ENCODE peak calls at places on chromosomes 7 and 10, in ten cellular contexts. F is SHP77 treated with DMSO at 0.1 percent for 48 hours; N is hypothalamus; L is activated CD8-positive, alpha-beta T cell treated with anti-CD3 and anti-CD28 coated beads for 36 hours; T is NCI-H1105; D is left lung; U is GM20000; M is left colon; Z is anterior cingulate cortex; G is M059J. Y is an unnamed sample.

GRCh38 chr10:124093076-124093773 is at the start of gene CHST15:
- DNase-seq in F (no peak), N (no peak), L (peak), T (peak), D (peak), U (peak), M (no peak), Z (no peak), G (peak), Y (peak)

GRCh38 chr10:34157501-34157900 is 657.6 kb downstream of the PARD3 start:
- DNase-seq in F (no peak), N (no peak), L (no peak), T (no peak), D (no peak), U (no peak), M (no peak), Z (no peak), G (no peak), Y (no peak)

GRCh38 chr10:114726820-114727271 is 68.8 kb upstream of the ABLIM1 start:
- DNase-seq in F (no peak), N (no peak), L (no peak), T (no peak), D (no peak), U (no peak), M (no peak), Z (no peak), G (peak), Y (no peak)

GRCh38 chr7:121872831-121873764 is at the start of gene PTPRZ1:
- DNase-seq in F (no peak), N (no peak), L (no peak), T (peak), D (peak), U (peak), M (no peak), Z (peak), G (peak), Y (peak)

GRCh38 chr7:97004237-97004930 is 969 bp upstream of the DLX6 start:
- DNase-seq in F (no peak), N (no peak), L (no peak), T (peak), D (no peak), U (no peak), M (no peak), Z (no peak), G (peak), Y (no peak)

GRCh38 chr10:127310389-127310788 is 114.0 kb upstream of the INSYN2A start:
- DNase-seq in F (no peak), N (no peak), L (no peak), T (no peak), D (no peak), U (no peak), M (no peak), Z (no peak), G (no peak), Y (no peak)

GRCh38 chr7:68699090-68699711 is 899.1 kb upstream of the AUTS2 start:
- DNase-seq in F (no peak), N (no peak), L (no peak), T (no peak), D (no peak), U (no peak), M (no peak), Z (no peak), G (peak), Y (no peak)

GRCh38 chr7:133688483-133689239 is 435.8 kb downstream of the EXOC4 start:
- DNase-seq in F (no peak), N (no peak), L (no peak), T (no peak), D (no peak), U (no peak), M (no peak), Z (no peak), G (peak), Y (no peak)

GRCh38 chr7:115099906-115100305 is 178.0 kb downstream of the MDFIC start:
- DNase-seq in F (no peak), N (no peak), L (no peak), T (no peak), D (no peak), U (no peak), M (no peak), Z (no peak), G (peak), Y (no peak)

Y was measured in prostate gland.